ENCODE peak calls at places on chromosomes 3 and 15, in nine cellular contexts. One of them, this sample, is unnamed.

GRCh38 chr3:198076722-198077308 is 116.8 kb downstream of the LMLN start:
- DNase-seq in GM13977: no peak
- DNase-seq in T-helper 17 cell: no peak
- DNase-seq in T-helper 2 cell: no peak
- DNase-seq in effector memory CD4-positive, alpha-beta T cell: no peak
- DNase-seq in IMR-90: no peak
- DNase-seq in neural crest cell: no peak
- DNase-seq in adrenal gland: no peak
- DNase-seq in stimulated activated CD4-positive, alpha-beta T cell treated with anti-CD3 and anti-CD28 coated beads, Interleukin-12 subunit alpha, Interleukin-12 subunit beta, amount 100 ng/mL, for 48 hours: no peak
- DNase-seq in this sample: no peak

GRCh38 chr15:60326824-60327654 is 70.7 kb downstream of the ANXA2 start:
- DNase-seq in neural crest cell: peak; percentile 53
- DNase-seq in T-helper 2 cell: no peak
- DNase-seq in GM13977: peak; percentile 38
- DNase-seq in adrenal gland: no peak
- DNase-seq in effector memory CD4-positive, alpha-beta T cell: no peak
- DNase-seq in IMR-90: peak; percentile 52
- DNase-seq in T-helper 17 cell: no peak
- DNase-seq in stimulated activated CD4-positive, alpha-beta T cell treated with anti-CD3 and anti-CD28 coated beads, Interleukin-12 subunit alpha, Interleukin-12 subunit beta, amount 100 ng/mL, for 48 hours: no peak
- DNase-seq in this sample: peak; percentile 33

GRCh38 chr3:183698760-183699159 is 1.2 kb downstream of the YEATS2 start:
- DNase-seq in IMR-90: peak; percentile 33
- DNase-seq in effector memory CD4-positive, alpha-beta T cell: no peak
- DNase-seq in neural crest cell: no peak
- DNase-seq in GM13977: no peak
- DNase-seq in stimulated activated CD4-positive, alpha-beta T cell treated with anti-CD3 and anti-CD28 coated beads, Interleukin-12 subunit alpha, Interleukin-12 subunit beta, amount 100 ng/mL, for 48 hours: no peak
- DNase-seq in adrenal gland: peak; percentile 16
- DNase-seq in T-helper 2 cell: no peak
- DNase-seq in T-helper 17 cell: no peak
- DNase-seq in this sample: peak; percentile 33

GRCh38 chr15:74506515-74506840 is 34.5 kb upstream of the ARID3B start:
- DNase-seq in effector memory CD4-positive, alpha-beta T cell: no peak
- DNase-seq in adrenal gland: no peak
- DNase-seq in GM13977: no peak
- DNase-seq in neural crest cell: no peak
- DNase-seq in stimulated activated CD4-positive, alpha-beta T cell treated with anti-CD3 and anti-CD28 coated beads, Interleukin-12 subunit alpha, Interleukin-12 subunit beta, amount 100 ng/mL, for 48 hours: no peak
- DNase-seq in T-helper 2 cell: no peak
- DNase-seq in T-helper 17 cell: no peak
- DNase-seq in IMR-90: no peak
- DNase-seq in this sample: no peak

GRCh38 chr15:80343610-80344009 is 60.6 kb upstream of the ARNT2 start:
- DNase-seq in adrenal gland: peak; percentile 47
- DNase-seq in effector memory CD4-positive, alpha-beta T cell: no peak
- DNase-seq in T-helper 2 cell: no peak
- DNase-seq in neural crest cell: no peak
- DNase-seq in T-helper 17 cell: no peak
- DNase-seq in IMR-90: peak; percentile 68
- DNase-seq in stimulated activated CD4-positive, alpha-beta T cell treated with anti-CD3 and anti-CD28 coated beads, Interleukin-12 subunit alpha, Interleukin-12 subunit beta, amount 100 ng/mL, for 48 hours: no peak
- DNase-seq in GM13977: no peak
- DNase-seq in this sample: no peak

GRCh38 chr3:10977864-10978510 is 14.6 kb upstream of the SLC6A1 start:
- DNase-seq in T-helper 17 cell: no peak
- DNase-seq in stimulated activated CD4-positive, alpha-beta T cell treated with anti-CD3 and anti-CD28 coated beads, Interleukin-12 subunit alpha, Interleukin-12 subunit beta, amount 100 ng/mL, for 48 hours: no peak
- DNase-seq in effector memory CD4-positive, alpha-beta T cell: no peak
- DNase-seq in neural crest cell: no peak
- DNase-seq in GM13977: no peak
- DNase-seq in IMR-90: peak; percentile 1
- DNase-seq in adrenal gland: no peak
- DNase-seq in T-helper 2 cell: no peak
- DNase-seq in this sample: no peak

GRCh38 chr3:73791356-73791755 is 166.6 kb upstream of the PDZRN3 start:
- DNase-seq in neural crest cell: no peak
- DNase-seq in IMR-90: no peak
- DNase-seq in T-helper 17 cell: no peak
- DNase-seq in adrenal gland: no peak
- DNase-seq in GM13977: no peak
- DNase-seq in stimulated activated CD4-positive, alpha-beta T cell treated with anti-CD3 and anti-CD28 coated beads, Interleukin-12 subunit alpha, Interleukin-12 subunit beta, amount 100 ng/mL, for 48 hours: no peak
- DNase-seq in T-helper 2 cell: no peak
- DNase-seq in effector memory CD4-positive, alpha-beta T cell: no peak
- DNase-seq in this sample: no peak

GRCh38 chr3:170144437-170144843 is 37.1 kb downstream of the PHC3 start:
- DNase-seq in GM13977: peak; percentile 19
- DNase-seq in IMR-90: no peak
- DNase-seq in neural crest cell: no peak
- DNase-seq in T-helper 2 cell: no peak
- DNase-seq in stimulated activated CD4-positive, alpha-beta T cell treated with anti-CD3 and anti-CD28 coated beads, Interleukin-12 subunit alpha, Interleukin-12 subunit beta, amount 100 ng/mL, for 48 hours: no peak
- DNase-seq in T-helper 17 cell: no peak
- DNase-seq in adrenal gland: no peak
- DNase-seq in effector memory CD4-positive, alpha-beta T cell: no peak
- DNase-seq in this sample: peak; percentile 6

GRCh38 chr3:105415981-105416380 is 49.3 kb downstream of the ALCAM start:
- DNase-seq in adrenal gland: no peak
- DNase-seq in IMR-90: peak; percentile 65
- DNase-seq in effector memory CD4-positive, alpha-beta T cell: no peak
- DNase-seq in neural crest cell: no peak
- DNase-seq in stimulated activated CD4-positive, alpha-beta T cell treated with anti-CD3 and anti-CD28 coated beads, Interleukin-12 subunit alpha, Interleukin-12 subunit beta, amount 100 ng/mL, for 48 hours: no peak
- DNase-seq in T-helper 17 cell: no peak
- DNase-seq in GM13977: no peak
- DNase-seq in T-helper 2 cell: no peak
- DNase-seq in this sample: no peak

GRCh38 chr3:159378391-159378790 is 576.5 kb downstream of the MFSD1 start:
- DNase-seq in effector memory CD4-positive, alpha-beta T cell: no peak
- DNase-seq in stimulated activated CD4-positive, alpha-beta T cell treated with anti-CD3 and anti-CD28 coated beads, Interleukin-12 subunit alpha, Interleukin-12 subunit beta, amount 100 ng/mL, for 48 hours: no peak
- DNase-seq in T-helper 17 cell: no peak
- DNase-seq in GM13977: no peak
- DNase-seq in neural crest cell: no peak
- DNase-seq in adrenal gland: no peak
- DNase-seq in IMR-90: no peak
- DNase-seq in T-helper 2 cell: no peak
- DNase-seq in this sample: no peak

GRCh38 chr15:47427463-47427862 is 289.8 kb upstream of the SEMA6D start:
- DNase-seq in GM13977: no peak
- DNase-seq in T-helper 17 cell: no peak
- DNase-seq in neural crest cell: no peak
- DNase-seq in adrenal gland: no peak
- DNase-seq in IMR-90: peak; percentile 23
- DNase-seq in effector memory CD4-positive, alpha-beta T cell: no peak
- DNase-seq in stimulated activated CD4-positive, alpha-beta T cell treated with anti-CD3 and anti-CD28 coated beads, Interleukin-12 subunit alpha, Interleukin-12 subunit beta, amount 100 ng/mL, for 48 hours: no peak
- DNase-seq in T-helper 2 cell: no peak
- DNase-seq in this sample: no peak

This sample was measured in MV-4-11.